ENCODE peak calls at places on chromosomes 5 and 9, in six cellular contexts. One of them, this sample, is unnamed.

GRCh38 chr5:158464383-158464782 is 605.4 kb upstream of the CLINT1 start:
- DNase-seq in mammary epithelial cell: no peak
- DNase-seq in brain microvascular endothelial cell: no peak
- DNase-seq in upper lobe of right lung: no peak
- DNase-seq in psoas muscle: no peak
- DNase-seq in WERI-Rb-1: no peak
- DNase-seq in this sample: no peak

GRCh38 chr9:1298027-1298426 is 247.9 kb downstream of the DMRT2 start:
- DNase-seq in upper lobe of right lung: no peak
- DNase-seq in brain microvascular endothelial cell: no peak
- DNase-seq in mammary epithelial cell: no peak
- DNase-seq in psoas muscle: no peak
- DNase-seq in WERI-Rb-1: no peak
- DNase-seq in this sample: no peak

GRCh38 chr9:136308262-136309053 is 4.6 kb upstream of the CCDC187 start:
- DNase-seq in psoas muscle: no peak
- DNase-seq in WERI-Rb-1: no peak
- DNase-seq in upper lobe of right lung: no peak
- DNase-seq in mammary epithelial cell: no peak
- DNase-seq in brain microvascular endothelial cell: no peak
- DNase-seq in this sample: no peak

GRCh38 chr5:45521067-45521466 is 175.1 kb downstream of the HCN1 start:
- DNase-seq in WERI-Rb-1: peak
- DNase-seq in psoas muscle: no peak
- DNase-seq in brain microvascular endothelial cell: no peak
- DNase-seq in upper lobe of right lung: no peak
- DNase-seq in mammary epithelial cell: no peak
- DNase-seq in this sample: no peak

GRCh38 chr5:119330367-119331183 is 25.2 kb upstream of the TNFAIP8 start:
- DNase-seq in psoas muscle: no peak
- DNase-seq in brain microvascular endothelial cell: no peak
- DNase-seq in WERI-Rb-1: no peak
- DNase-seq in upper lobe of right lung: no peak
- DNase-seq in mammary epithelial cell: peak
- DNase-seq in this sample: no peak

GRCh38 chr9:22165144-22165543 is 156.0 kb upstream of the CDKN2B start:
- DNase-seq in brain microvascular endothelial cell: no peak
- DNase-seq in mammary epithelial cell: no peak
- DNase-seq in WERI-Rb-1: no peak
- DNase-seq in upper lobe of right lung: no peak
- DNase-seq in psoas muscle: no peak
- DNase-seq in this sample: no peak

GRCh38 chr5:40240111-40240510 is 439.6 kb upstream of the PTGER4 start:
- DNase-seq in upper lobe of right lung: no peak
- DNase-seq in psoas muscle: no peak
- DNase-seq in brain microvascular endothelial cell: no peak
- DNase-seq in mammary epithelial cell: peak
- DNase-seq in WERI-Rb-1: no peak
- DNase-seq in this sample: no peak

GRCh38 chr5:120684749-120685415 is 220.8 kb downstream of the PRR16 start:
- DNase-seq in upper lobe of right lung: no peak
- DNase-seq in mammary epithelial cell: no peak
- DNase-seq in psoas muscle: no peak
- DNase-seq in WERI-Rb-1: peak
- DNase-seq in brain microvascular endothelial cell: no peak
- DNase-seq in this sample: no peak

GRCh38 chr5:54741711-54742110 is 224.2 kb downstream of the SNX18 start:
- DNase-seq in mammary epithelial cell: no peak
- DNase-seq in brain microvascular endothelial cell: no peak
- DNase-seq in psoas muscle: no peak
- DNase-seq in WERI-Rb-1: no peak
- DNase-seq in upper lobe of right lung: no peak
- DNase-seq in this sample: no peak
- H3K27ac ChIP-seq in mammary epithelial cell: no peak
- H3K27ac ChIP-seq in brain microvascular endothelial cell: no peak
- H3K27ac ChIP-seq in psoas muscle: no peak
- H3K27ac ChIP-seq in WERI-Rb-1: no peak
- H3K27ac ChIP-seq in upper lobe of right lung: no peak
- H3K27ac ChIP-seq in this sample: no peak

DNA sequence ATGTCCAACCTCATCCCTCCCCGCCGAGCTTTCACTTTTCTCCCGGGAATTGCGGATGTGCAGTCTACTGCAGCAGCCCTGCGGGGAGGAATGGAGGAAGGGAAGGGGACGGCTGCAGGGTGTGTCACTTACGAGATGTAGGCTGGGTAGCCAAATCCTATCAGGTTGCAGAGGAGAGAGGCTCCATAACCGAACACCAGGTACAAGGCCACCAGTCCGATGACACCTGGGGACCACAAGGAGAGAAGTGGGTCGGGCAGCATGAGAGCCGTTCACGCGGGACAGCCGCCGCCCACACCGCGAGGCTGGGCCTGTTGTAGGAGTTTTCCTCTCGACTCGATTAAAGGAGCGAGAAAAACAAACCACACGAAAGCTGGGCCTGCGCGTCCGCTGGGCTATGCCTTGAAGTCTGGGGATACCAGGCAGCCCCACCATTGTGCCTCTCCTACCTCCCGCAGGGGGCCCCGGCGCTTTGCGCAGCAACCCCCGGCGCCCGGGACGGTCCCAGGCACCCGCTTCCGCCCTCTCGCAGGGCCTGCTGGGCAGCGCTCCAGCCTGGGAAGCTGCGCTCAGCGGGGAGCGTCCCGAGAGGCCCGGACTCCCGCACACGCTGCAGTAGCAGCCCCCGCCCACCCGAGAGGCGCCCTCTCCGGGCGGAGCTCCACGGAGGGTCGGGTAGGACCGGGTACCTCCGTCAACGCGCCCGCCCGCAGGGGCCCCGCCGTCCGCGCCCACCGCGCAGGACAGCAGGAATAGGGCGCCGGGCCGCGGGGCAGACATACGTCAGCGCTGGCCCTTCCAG is 795 bp downstream of the REEP5 start:
- DNase-seq in mammary epithelial cell: peak
- DNase-seq in psoas muscle: peak
- DNase-seq in brain microvascular endothelial cell: peak
- DNase-seq in WERI-Rb-1: peak
- DNase-seq in upper lobe of right lung: peak
- DNase-seq in this sample: peak
- TF ChIP-seq CTCF in mammary epithelial cell: no peak
- TF ChIP-seq CTCF in psoas muscle: no peak
- TF ChIP-seq CTCF in brain microvascular endothelial cell: no peak
- TF ChIP-seq CTCF in WERI-Rb-1: no peak
- TF ChIP-seq CTCF in upper lobe of right lung: peak
- TF ChIP-seq CTCF in this sample: peak

DNA sequence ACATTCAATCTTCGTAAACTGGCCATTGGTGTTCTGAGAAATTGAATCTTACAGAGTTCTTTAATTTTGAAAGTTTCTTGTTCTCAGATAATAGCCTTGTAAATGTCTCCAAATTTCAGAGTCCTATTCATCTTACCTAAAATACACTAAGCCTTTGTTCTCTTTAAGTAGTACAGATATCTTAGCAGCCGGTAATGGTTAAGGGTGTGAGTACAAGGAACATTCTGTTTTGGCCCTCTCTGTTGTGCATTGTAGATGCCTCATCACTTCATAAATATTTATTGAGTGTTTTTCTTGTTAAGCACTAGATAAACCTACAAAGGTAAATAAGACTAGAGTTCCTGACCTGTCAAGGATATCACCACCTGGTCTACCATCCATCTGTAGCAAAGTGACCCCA is 35.2 kb downstream of the ZCCHC7 start:
- DNase-seq in WERI-Rb-1: no peak
- DNase-seq in mammary epithelial cell: peak
- DNase-seq in psoas muscle: no peak
- DNase-seq in brain microvascular endothelial cell: no peak
- DNase-seq in upper lobe of right lung: no peak
- DNase-seq in this sample: no peak
- H3K27ac ChIP-seq in WERI-Rb-1: no peak
- H3K27ac ChIP-seq in mammary epithelial cell: no peak
- H3K27ac ChIP-seq in psoas muscle: no peak
- H3K27ac ChIP-seq in brain microvascular endothelial cell: no peak
- H3K27ac ChIP-seq in upper lobe of right lung: no peak
- H3K27ac ChIP-seq in this sample: no peak

GRCh38 chr9:118222375-118222774 is 518.2 kb downstream of the TLR4 start:
- DNase-seq in WERI-Rb-1: peak
- DNase-seq in upper lobe of right lung: no peak
- DNase-seq in mammary epithelial cell: no peak
- DNase-seq in psoas muscle: no peak
- DNase-seq in brain microvascular endothelial cell: no peak
- DNase-seq in this sample: no peak
- TF ChIP-seq CTCF in WERI-Rb-1: peak
- TF ChIP-seq CTCF in upper lobe of right lung: no peak
- TF ChIP-seq CTCF in mammary epithelial cell: peak
- TF ChIP-seq CTCF in psoas muscle: no peak
- TF ChIP-seq CTCF in brain microvascular endothelial cell: no peak
- TF ChIP-seq CTCF in this sample: peak

GRCh38 chr9:127083598-127083997 is 38.8 kb downstream of the ANGPTL2 start:
- DNase-seq in brain microvascular endothelial cell: no peak
- DNase-seq in upper lobe of right lung: no peak
- DNase-seq in WERI-Rb-1: no peak
- DNase-seq in psoas muscle: no peak
- DNase-seq in mammary epithelial cell: no peak
- DNase-seq in this sample: no peak
- H3K27ac ChIP-seq in brain microvascular endothelial cell: no peak
- H3K27ac ChIP-seq in upper lobe of right lung: no peak
- H3K27ac ChIP-seq in WERI-Rb-1: no peak
- H3K27ac ChIP-seq in psoas muscle: no peak
- H3K27ac ChIP-seq in mammary epithelial cell: no peak
- H3K27ac ChIP-seq in this sample: no peak

DNA sequence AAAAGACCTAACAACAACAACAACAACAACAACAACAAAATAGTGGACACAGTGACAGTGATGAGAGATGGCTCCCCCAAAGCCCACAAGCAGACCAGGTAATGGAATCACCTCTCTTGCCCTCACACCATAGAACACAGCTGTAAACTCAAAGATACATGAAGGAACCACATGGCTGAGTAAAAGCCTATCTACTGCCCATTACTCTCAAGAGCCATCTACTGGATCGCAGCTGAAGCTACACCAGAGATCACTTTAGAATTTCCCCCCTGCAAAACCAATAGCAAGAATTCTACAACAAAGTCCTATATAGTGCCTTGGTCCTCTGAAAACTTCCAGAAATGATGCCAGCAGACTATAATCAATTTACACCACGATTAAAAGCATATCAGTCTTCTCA is 1537.6 kb upstream of the CDH9 start:
- DNase-seq in WERI-Rb-1: no peak
- DNase-seq in psoas muscle: no peak
- DNase-seq in mammary epithelial cell: peak
- DNase-seq in brain microvascular endothelial cell: peak
- DNase-seq in upper lobe of right lung: no peak
- DNase-seq in this sample: no peak
- TF ChIP-seq CTCF in WERI-Rb-1: peak
- TF ChIP-seq CTCF in psoas muscle: no peak
- TF ChIP-seq CTCF in mammary epithelial cell: peak
- TF ChIP-seq CTCF in brain microvascular endothelial cell: peak
- TF ChIP-seq CTCF in upper lobe of right lung: no peak
- TF ChIP-seq CTCF in this sample: no peak

DNA sequence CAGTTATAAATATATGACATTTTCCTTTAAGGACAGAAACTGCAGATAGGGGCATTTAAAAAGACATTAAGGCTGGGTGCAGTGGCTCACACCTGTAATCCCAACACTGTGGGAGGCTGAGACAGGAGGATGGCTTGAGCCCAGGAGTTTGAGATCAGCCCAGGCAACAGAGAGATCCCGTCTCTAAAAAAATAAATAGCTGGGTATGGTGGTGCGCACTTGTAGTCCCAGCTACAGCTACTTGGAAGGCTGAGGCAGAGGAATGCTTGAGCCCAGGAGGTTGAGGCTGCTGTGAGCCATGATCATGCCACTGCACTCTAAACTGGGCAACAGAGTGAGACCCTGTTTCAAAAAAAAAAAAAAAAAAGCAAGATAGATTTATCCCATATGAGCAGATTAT is 63.6 kb downstream of the CSNK1A1 start:
- DNase-seq in mammary epithelial cell: no peak
- DNase-seq in psoas muscle: no peak
- DNase-seq in brain microvascular endothelial cell: no peak
- DNase-seq in WERI-Rb-1: no peak
- DNase-seq in upper lobe of right lung: no peak
- DNase-seq in this sample: no peak
- H3K27ac ChIP-seq in mammary epithelial cell: peak
- H3K27ac ChIP-seq in psoas muscle: peak
- H3K27ac ChIP-seq in brain microvascular endothelial cell: peak
- H3K27ac ChIP-seq in WERI-Rb-1: no peak
- H3K27ac ChIP-seq in upper lobe of right lung: peak
- H3K27ac ChIP-seq in this sample: no peak

GRCh38 chr5:56817306-56817986 is 2.1 kb downstream of the MAP3K1 start:
- DNase-seq in upper lobe of right lung: no peak
- DNase-seq in mammary epithelial cell: peak
- DNase-seq in WERI-Rb-1: no peak
- DNase-seq in psoas muscle: no peak
- DNase-seq in brain microvascular endothelial cell: no peak
- DNase-seq in this sample: no peak

GRCh38 chr5:56819027-56819881 is 3.9 kb downstream of the MAP3K1 start:
- DNase-seq in mammary epithelial cell: peak
- DNase-seq in brain microvascular endothelial cell: no peak
- DNase-seq in WERI-Rb-1: no peak
- DNase-seq in psoas muscle: no peak
- DNase-seq in upper lobe of right lung: no peak
- DNase-seq in this sample: no peak

GRCh38 chr5:56815657-56816545 is 552 bp downstream of the MAP3K1 start:
- DNase-seq in psoas muscle: peak
- DNase-seq in upper lobe of right lung: peak
- DNase-seq in mammary epithelial cell: peak
- DNase-seq in WERI-Rb-1: peak
- DNase-seq in brain microvascular endothelial cell: no peak
- DNase-seq in this sample: no peak

GRCh38 chr5:56816546-56817081 is 1.3 kb downstream of the MAP3K1 start:
- DNase-seq in WERI-Rb-1: peak
- DNase-seq in upper lobe of right lung: peak
- DNase-seq in mammary epithelial cell: peak
- DNase-seq in brain microvascular endothelial cell: peak
- DNase-seq in psoas muscle: peak
- DNase-seq in this sample: peak

DNA sequence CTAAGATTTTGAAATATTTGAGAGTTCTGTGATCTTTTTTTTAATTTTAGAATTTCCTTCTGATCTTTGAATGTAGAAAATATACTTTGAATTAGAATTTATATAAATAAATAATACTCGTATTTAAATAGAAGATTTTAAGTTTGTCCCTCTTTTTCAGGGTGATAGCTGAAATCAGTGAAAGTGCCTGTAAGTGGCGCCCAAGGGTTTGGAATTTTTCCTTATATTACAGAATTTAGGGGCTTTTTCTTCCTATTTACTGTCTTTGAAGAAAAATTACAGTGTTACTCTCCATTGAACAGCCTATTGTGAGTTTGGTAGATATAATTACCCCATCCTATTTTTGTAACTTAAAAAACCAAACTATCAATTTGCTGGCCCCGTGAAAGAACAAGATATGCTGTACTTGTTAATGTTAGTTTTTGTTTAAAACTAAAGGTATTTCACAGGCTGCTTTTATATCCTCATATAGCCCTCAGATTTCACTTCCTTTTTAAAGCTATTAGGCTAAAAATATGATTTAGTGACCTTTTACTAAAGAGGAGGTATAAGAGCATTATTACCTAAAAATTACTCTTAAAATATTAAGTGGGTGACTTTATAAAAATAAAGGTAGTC is 3.2 kb downstream of the MAP3K1 start:
- DNase-seq in upper lobe of right lung: no peak
- DNase-seq in mammary epithelial cell: peak
- DNase-seq in brain microvascular endothelial cell: peak
- DNase-seq in psoas muscle: no peak
- DNase-seq in WERI-Rb-1: no peak
- DNase-seq in this sample: no peak
- TF ChIP-seq CTCF in upper lobe of right lung: peak
- TF ChIP-seq CTCF in mammary epithelial cell: peak
- TF ChIP-seq CTCF in brain microvascular endothelial cell: peak
- TF ChIP-seq CTCF in psoas muscle: no peak
- TF ChIP-seq CTCF in WERI-Rb-1: no peak
- TF ChIP-seq CTCF in this sample: no peak

This sample was measured in dorsolateral prefrontal cortex.